ENCODE peak calls at places on chromosomes 3 and 15, in five cellular contexts. R is kidney epithelial cell, J is cardiac muscle cell, U is activated T-cell treated with anti-CD3 and anti-CD28 coated beads for 1 hour, B is cardiac fibroblast. D is an unnamed sample.

GRCh38 chr3:146715176-146715575 is 110.0 kb upstream of the PLSCR5 start:
- DNase-seq in R (no peak), J (peak; percentile 2), U (no peak), B (peak; percentile 60), D (no peak)

GRCh38 chr15:63446260-63446659 is 58.1 kb upstream of the USP3 start:
- DNase-seq in R (no peak), J (no peak), U (no peak), B (no peak), D (no peak)

GRCh38 chr3:44906997-44907396 is 32.6 kb downstream of the TGM4 start:
- DNase-seq in R (no peak), J (no peak), U (no peak), B (peak; percentile 38), D (no peak)

GRCh38 chr15:67085818-67086649 is 20.6 kb downstream of the SMAD3 start:
- DNase-seq in R (peak; percentile 75), J (peak; percentile 96), U (no peak), B (peak; percentile 73), D (no peak)

GRCh38 chr3:56916697-56917336 is 115.1 kb upstream of the ARHGEF3 start:
- DNase-seq in R (no peak), J (no peak), U (no peak), B (no peak), D (no peak)

GRCh38 chr3:10790713-10791112 is 25.3 kb upstream of the SLC6A11 start:
- DNase-seq in R (no peak), J (no peak), U (no peak), B (no peak), D (no peak)

GRCh38 chr15:26087395-26087794 is 224.3 kb upstream of the ATP10A start:
- DNase-seq in R (no peak), J (no peak), U (no peak), B (peak; percentile 31), D (no peak)

GRCh38 chr15:41825572-41826535 is 2.0 kb upstream of the JMJD7 start:
- DNase-seq in R (no peak), J (no peak), U (no peak), B (no peak), D (no peak)

GRCh38 chr15:50228866-50229265 is 36.7 kb downstream of the HDC start:
- DNase-seq in R (no peak), J (no peak), U (no peak), B (no peak), D (no peak)

GRCh38 chr15:32694222-32694983 is 23.4 kb upstream of the GREM1 start:
- DNase-seq in R (no peak), J (no peak), U (no peak), B (no peak), D (no peak)

GRCh38 chr3:86993704-86994103 is 2.8 kb upstream of the VGLL3 start:
- DNase-seq in R (no peak), J (no peak), U (no peak), B (peak; percentile 82), D (no peak)

GRCh38 chr15:94532226-94532625 is 300.9 kb downstream of the MCTP2 start:
- DNase-seq in R (no peak), J (no peak), U (no peak), B (no peak), D (no peak)

GRCh38 chr15:76155742-76156141 is 96.0 kb downstream of the TMEM266 start:
- DNase-seq in R (no peak), J (no peak), U (no peak), B (no peak), D (no peak)

GRCh38 chr15:69398541-69398940 is 15.6 kb upstream of the KIF23 start:
- DNase-seq in R (no peak), J (no peak), U (no peak), B (peak; percentile 38), D (no peak)

GRCh38 chr15:85642054-85642692 is 152.6 kb downstream of the KLHL25 start:
- DNase-seq in R (no peak), J (no peak), U (no peak), B (no peak), D (no peak)

GRCh38 chr3:110711851-110712396 is 359.7 kb upstream of the NECTIN3 start:
- DNase-seq in R (peak; percentile 25), J (no peak), U (no peak), B (peak; percentile 2), D (no peak)

GRCh38 chr3:145698252-145698651 is 462.7 kb downstream of the PLOD2 start:
- DNase-seq in R (no peak), J (peak; percentile 5), U (no peak), B (no peak), D (no peak)

GRCh38 chr3:177973241-177973840 is 562.9 kb upstream of the KCNMB2 start:
- DNase-seq in R (peak; percentile 23), J (no peak), U (no peak), B (peak; percentile 62), D (no peak)

GRCh38 chr15:38254065-38254883 is 1.6 kb downstream of the SPRED1 start:
- DNase-seq in R (no peak), J (peak; percentile 67), U (no peak), B (peak; percentile 78), D (no peak)

GRCh38 chr3:86938305-86938704 is 52.6 kb downstream of the VGLL3 start:
- DNase-seq in R (no peak), J (no peak), U (no peak), B (no peak), D (no peak)

GRCh38 chr3:27200721-27201434 is 168.3 kb downstream of the NEK10 start:
- DNase-seq in R (no peak), J (no peak), U (no peak), B (no peak), D (no peak)

GRCh38 chr3:170869240-170869592 is 779 bp downstream of the RPL22L1 start:
- DNase-seq in R (no peak), J (peak; percentile 9), U (no peak), B (peak; percentile 15), D (no peak)

GRCh38 chr3:7602297-7602696 is 741.4 kb downstream of the GRM7 start:
- DNase-seq in R (no peak), J (no peak), U (no peak), B (no peak), D (no peak)

GRCh38 chr3:171461087-171461917 is 1.1 kb upstream of the TNIK start:
- DNase-seq in R (no peak), J (peak; percentile 63), U (peak; percentile 23), B (peak; percentile 63), D (no peak)

GRCh38 chr3:3689601-3690375 is 109.4 kb upstream of the LRRN1 start:
- DNase-seq in R (no peak), J (no peak), U (no peak), B (no peak), D (no peak)

GRCh38 chr3:42129014-42129953 is 38.1 kb downstream of the TRAK1 start:
- DNase-seq in R (no peak), J (peak; percentile 6), U (no peak), B (no peak), D (no peak)

GRCh38 chr15:71080166-71080565 is 35.1 kb upstream of the THSD4 start:
- DNase-seq in R (no peak), J (no peak), U (no peak), B (no peak), D (no peak)

GRCh38 chr3:16311960-16312451 is 47.0 kb downstream of the OXNAD1 start:
- DNase-seq in R (no peak), J (peak; percentile 52), U (peak; percentile 38), B (peak; percentile 28), D (no peak)

GRCh38 chr3:126982522-126983175 is at the start of gene PLXNA1:
- DNase-seq in R (no peak), J (peak; percentile 82), U (peak; percentile 80), B (peak; percentile 89), D (peak; percentile 76)

GRCh38 chr15:63178034-63178433 is 11.4 kb upstream of the RAB8B start:
- DNase-seq in R (no peak), J (peak; percentile 35), U (no peak), B (no peak), D (no peak)

GRCh38 chr15:49435201-49435600 is 12.2 kb downstream of the FGF7 start:
- DNase-seq in R (no peak), J (peak; percentile 54), U (no peak), B (peak; percentile 46), D (no peak)

GRCh38 chr3:128235207-128235933 is 82.1 kb downstream of the EEFSEC start:
- DNase-seq in R (no peak), J (no peak), U (no peak), B (no peak), D (no peak)

GRCh38 chr15:57345584-57345983 is 30.7 kb upstream of the CGNL1 start:
- DNase-seq in R (no peak), J (peak; percentile 40), U (no peak), B (no peak), D (no peak)

GRCh38 chr3:13073042-13073906 is at the start of gene IQSEC1:
- DNase-seq in R (no peak), J (peak; percentile 23), U (peak; percentile 67), B (peak; percentile 3), D (no peak)

GRCh38 chr3:112976953-112977352 is 2.0 kb upstream of the CD200R1 start:
- DNase-seq in R (no peak), J (no peak), U (no peak), B (no peak), D (no peak)

GRCh38 chr3:14802332-14802731 is 16.4 kb upstream of the FGD5 start:
- DNase-seq in R (no peak), J (no peak), U (no peak), B (no peak), D (no peak)